ENCODE peak calls at places on chromosomes 3 and 15, in seven cellular contexts. M is vagina; Z is GM12865; B is AG10803; K is CD8-positive, alpha-beta T cell; C is AG04450; O is hepatocyte. W is an unnamed sample.

GRCh38 chr3:115996420-115997108 is 373.3 kb downstream of the GAP43 start:
- DNase-seq in M (no peak), Z (no peak), B (no peak), K (no peak), C (no peak), O (no peak), W (peak)

GRCh38 chr3:8562081-8562595 is 60.5 kb downstream of the LMCD1 start:
- DNase-seq in M (no peak), Z (no peak), B (no peak), K (no peak), C (no peak), O (no peak), W (no peak)

GRCh38 chr15:73686781-73687256 is 2.6 kb downstream of the CD276 start:
- DNase-seq in M (no peak), Z (no peak), B (peak), K (no peak), C (peak), O (peak), W (peak)

GRCh38 chr15:48865387-48866079 is 12.4 kb upstream of the EID1 start:
- DNase-seq in M (no peak), Z (peak), B (peak), K (no peak), C (no peak), O (peak), W (peak)

GRCh38 chr3:57091471-57091870 is 31.0 kb downstream of the SPATA12 start:
- DNase-seq in M (no peak), Z (no peak), B (peak), K (no peak), C (peak), O (no peak), W (peak)

GRCh38 chr15:39511000-39511914 is 69.6 kb upstream of the THBS1 start:
- DNase-seq in M (no peak), Z (no peak), B (peak), K (no peak), C (peak), O (peak), W (peak)

GRCh38 chr3:49654176-49654825 is 19.9 kb upstream of the APEH start:
- DNase-seq in M (no peak), Z (no peak), B (no peak), K (no peak), C (no peak), O (no peak), W (no peak)

GRCh38 chr3:138941259-138941885 is 5.6 kb downstream of the FOXL2 start:
- DNase-seq in M (no peak), Z (peak), B (peak), K (no peak), C (peak), O (peak), W (peak)

GRCh38 chr15:41987925-41988275 is 15.5 kb upstream of the EHD4 start:
- DNase-seq in M (no peak), Z (no peak), B (no peak), K (no peak), C (no peak), O (no peak), W (no peak)

GRCh38 chr3:16066975-16067374 is 107.5 kb upstream of the GALNT15 start:
- DNase-seq in M (no peak), Z (no peak), B (peak), K (no peak), C (no peak), O (no peak), W (peak)

GRCh38 chr15:88930579-88930978 is 17.4 kb upstream of the MFGE8 start:
- DNase-seq in M (no peak), Z (no peak), B (no peak), K (no peak), C (no peak), O (no peak), W (no peak)

GRCh38 chr15:48751595-48751994 is 59.3 kb downstream of the CEP152 start:
- DNase-seq in M (no peak), Z (no peak), B (no peak), K (no peak), C (no peak), O (no peak), W (no peak)

GRCh38 chr15:93037341-93038063 is 51.5 kb downstream of the RGMA start:
- DNase-seq in M (no peak), Z (no peak), B (peak), K (no peak), C (no peak), O (peak), W (peak)

GRCh38 chr3:11803977-11804903 is 42.4 kb downstream of the TAMM41 start:
- DNase-seq in M (no peak), Z (peak), B (peak), K (peak), C (no peak), O (peak), W (peak)

GRCh38 chr15:40238481-40238926 is 359 bp upstream of the PAK6 start:
- DNase-seq in M (peak), Z (no peak), B (no peak), K (no peak), C (no peak), O (no peak), W (no peak)

GRCh38 chr15:70064441-70064840 is 33.3 kb downstream of the TLE3 start:
- DNase-seq in M (no peak), Z (no peak), B (no peak), K (no peak), C (no peak), O (no peak), W (peak)
- TF ChIP-seq CTCF in M (no peak), Z (no peak), B (no peak), K (no peak), C (no peak), O (no peak), W (no peak)

GRCh38 chr3:98587654-98588532 is 5.5 kb downstream of the CPOX start:
- DNase-seq in M (no peak), Z (no peak), B (peak), K (no peak), C (no peak), O (no peak), W (peak)
- TF ChIP-seq CTCF in M (no peak), Z (no peak), B (peak), K (no peak), C (peak), O (peak), W (peak)

DNA sequence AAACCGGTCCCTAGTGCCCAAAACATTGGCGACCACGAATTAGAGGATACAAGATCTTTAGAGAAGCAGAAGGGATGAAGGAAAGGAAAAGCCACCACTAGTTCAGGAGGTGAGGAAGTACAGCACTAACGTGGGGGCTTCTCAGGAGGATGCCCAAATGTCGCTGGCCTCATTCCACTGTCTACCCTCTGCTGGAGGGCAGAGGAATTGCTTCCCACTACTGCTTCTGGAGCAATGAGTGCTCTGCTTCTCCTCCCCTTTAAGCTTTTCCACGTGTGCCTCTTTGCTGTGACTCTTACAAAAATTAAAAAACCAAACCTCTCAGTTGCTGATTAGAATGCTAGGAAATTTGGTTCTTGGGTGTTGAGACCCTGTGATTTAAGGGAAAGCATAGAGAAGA is 281.3 kb downstream of the CLSTN2 start:
- DNase-seq in M (peak), Z (peak), B (peak), K (no peak), C (no peak), O (no peak), W (no peak)
- TF ChIP-seq CTCF in M (no peak), Z (peak), B (peak), K (no peak), C (peak), O (no peak), W (peak)

GRCh38 chr3:140092883-140093536 is 158.0 kb downstream of the CLSTN2 start:
- DNase-seq in M (no peak), Z (peak), B (no peak), K (no peak), C (no peak), O (no peak), W (no peak)
- TF ChIP-seq CTCF in M (no peak), Z (peak), B (no peak), K (no peak), C (no peak), O (no peak), W (no peak)

GRCh38 chr3:2921903-2922302 is 188.3 kb downstream of the IL5RA start:
- DNase-seq in M (no peak), Z (peak), B (no peak), K (no peak), C (no peak), O (peak), W (peak)
- TF ChIP-seq CTCF in M (no peak), Z (peak), B (no peak), K (no peak), C (no peak), O (peak), W (no peak)

GRCh38 chr3:196983186-196983585 is 14.6 kb upstream of the PIGZ start:
- DNase-seq in M (no peak), Z (no peak), B (no peak), K (no peak), C (no peak), O (no peak), W (no peak)

GRCh38 chr3:196988241-196989029 is 19.8 kb upstream of the PIGZ start:
- DNase-seq in M (no peak), Z (no peak), B (no peak), K (no peak), C (no peak), O (peak), W (no peak)

GRCh38 chr3:196985298-196985697 is 16.7 kb upstream of the PIGZ start:
- DNase-seq in M (no peak), Z (no peak), B (no peak), K (no peak), C (no peak), O (peak), W (no peak)

GRCh38 chr3:196987022-196987421 is 18.4 kb upstream of the PIGZ start:
- DNase-seq in M (no peak), Z (no peak), B (no peak), K (no peak), C (no peak), O (no peak), W (no peak)

DNA sequence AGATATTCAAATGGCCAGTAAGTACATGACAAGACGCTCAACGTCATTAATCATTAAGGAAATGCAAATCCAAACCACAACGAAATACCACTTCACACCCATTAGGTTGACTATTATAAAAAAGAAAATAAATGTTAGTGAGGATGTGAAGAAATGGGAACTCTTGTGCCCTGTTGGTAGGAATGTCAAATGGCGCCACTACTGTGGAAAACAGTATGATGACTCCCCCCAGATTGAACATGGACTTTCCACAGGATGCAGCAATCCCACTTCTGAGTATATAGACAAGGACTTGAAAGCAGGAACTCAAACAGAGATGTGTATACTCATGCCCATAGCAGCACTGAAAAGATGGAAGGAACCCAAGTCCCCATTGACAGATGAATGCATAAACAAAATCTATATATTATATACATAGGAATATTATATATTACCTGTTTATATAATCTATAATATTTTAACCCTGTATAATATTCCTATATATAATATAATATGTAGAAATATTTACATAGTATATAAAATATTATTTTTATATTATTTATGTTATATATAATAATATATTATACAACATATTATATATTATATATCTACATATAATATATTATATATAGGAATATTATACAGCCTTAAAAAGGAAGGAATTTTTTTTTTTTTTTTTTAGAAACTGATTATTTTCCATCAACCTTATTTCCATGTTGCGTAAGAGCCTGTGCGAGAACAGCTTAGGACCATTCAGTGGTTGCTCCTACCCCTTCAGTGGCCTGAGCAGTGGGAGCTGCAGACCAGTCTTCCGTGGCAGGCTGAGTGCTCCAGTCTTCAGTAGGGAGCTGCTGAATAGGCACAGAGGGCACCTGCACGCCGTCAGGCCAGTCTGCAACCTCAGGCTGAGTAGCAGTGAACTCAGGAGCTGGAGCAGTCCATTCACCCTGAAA is 17.6 kb upstream of the PIGZ start:
- DNase-seq in M (no peak), Z (no peak), B (no peak), K (no peak), C (no peak), O (no peak), W (no peak)
- TF ChIP-seq CTCF in M (no peak), Z (no peak), B (peak), K (no peak), C (peak), O (no peak), W (peak)